ENCODE peak calls at places on chromosomes 4 and X, in six cellular contexts. H is H1, O is GM12878, A is SK-N-SH, P is GM12891, X is HepG2. B is an unnamed sample.

GRCh38 chrX:71604796-71605568 is 13.3 kb downstream of the CXCR3 start:
- DNase-seq in H (no peak), X (no peak), P (no peak), O (no peak), A (no peak), B (no peak)

GRCh38 chr4:174681723-174682300 is 147.2 kb downstream of the GLRA3 start:
- DNase-seq in P (no peak), O (no peak), A (no peak), H (no peak), X (no peak), B (no peak)

GRCh38 chrX:39859991-39860861 is 237.5 kb downstream of the BCOR start:
- DNase-seq in A (peak), X (no peak), H (no peak), P (no peak), O (peak), B (peak)

GRCh38 chr4:4881432-4881831 is 22.0 kb downstream of the MSX1 start:
- DNase-seq in A (no peak), X (no peak), P (no peak), O (no peak), H (no peak), B (no peak)

GRCh38 chr4:109816082-109816442 is 500 bp downstream of the GAR1 start:
- DNase-seq in O (no peak), H (no peak), P (peak), A (no peak), X (no peak), B (no peak)

GRCh38 chrX:19094654-19095053 is 27.6 kb downstream of the ADGRG2 start:
- DNase-seq in P (no peak), A (no peak), O (no peak), H (no peak), X (no peak), B (no peak)

GRCh38 chrX:16946361-16946964 is at the start of gene REPS2:
- DNase-seq in A (peak), H (peak), P (peak), X (peak), O (no peak), B (peak)

GRCh38 chr4:18390655-18391369 is 369.3 kb upstream of the LCORL start:
- DNase-seq in X (no peak), A (no peak), H (no peak), P (no peak), O (no peak), B (no peak)

GRCh38 chr4:172692701-172693100 is 475.9 kb upstream of the GALNT7 start:
- DNase-seq in A (no peak), X (no peak), O (no peak), P (no peak), H (no peak), B (no peak)

GRCh38 chr4:52052475-52052780 is 1.3 kb downstream of the SPATA18 start:
- DNase-seq in H (no peak), X (peak), O (peak), P (peak), A (no peak), B (peak)

GRCh38 chr4:122728781-122729330 is 3.6 kb upstream of the BBS12 start:
- DNase-seq in O (no peak), A (no peak), X (no peak), H (no peak), P (no peak), B (no peak)

GRCh38 chrX:131262738-131263679 is 26.1 kb downstream of the IGSF1 start:
- DNase-seq in X (peak), P (no peak), O (no peak), A (no peak), H (peak), B (no peak)

GRCh38 chr4:151599876-151600275 is 160.9 kb downstream of the GATB start:
- DNase-seq in P (no peak), O (no peak), X (no peak), H (no peak), A (no peak), B (no peak)

GRCh38 chr4:99878604-99879003 is 15.6 kb downstream of the LAMTOR3 start:
- DNase-seq in A (no peak), P (no peak), O (no peak), H (no peak), X (no peak), B (no peak)

GRCh38 chrX:25012433-25012735 is 3.4 kb downstream of the ARX start:
- DNase-seq in X (no peak), O (no peak), H (no peak), P (no peak), A (peak), B (no peak)

GRCh38 chr4:168619266-168619631 is 122.4 kb downstream of the PALLD start:
- DNase-seq in X (no peak), O (no peak), A (no peak), H (no peak), P (no peak), B (no peak)

GRCh38 chr4:47483722-47484121 is 1.4 kb upstream of the ATP10D start:
- DNase-seq in A (no peak), O (no peak), H (no peak), P (no peak), X (no peak), B (no peak)

GRCh38 chr4:186298034-186298647 is 32.2 kb downstream of the F11 start:
- DNase-seq in X (no peak), A (peak), H (peak), O (no peak), P (no peak), B (no peak)

GRCh38 chrX:56978172-56978571 is 17.2 kb downstream of the SPIN3 start:
- DNase-seq in A (peak), X (peak), P (no peak), O (peak), H (no peak), B (peak)

GRCh38 chrX:19513383-19513782 is 1.9 kb downstream of the MAP3K15 start:
- DNase-seq in A (peak), H (no peak), P (no peak), O (no peak), X (peak), B (no peak)

GRCh38 chrX:148380614-148381561 is 119.5 kb upstream of the AFF2 start:
- DNase-seq in P (no peak), O (peak), H (no peak), A (no peak), X (no peak), B (no peak)

GRCh38 chr4:147822128-147822527 is 90.2 kb downstream of the ARHGAP10 start:
- DNase-seq in X (peak), H (no peak), A (no peak), P (no peak), O (no peak), B (no peak)

GRCh38 chr4:125681240-125681639 is 366.5 kb downstream of the FAT4 start:
- DNase-seq in O (no peak), A (no peak), X (no peak), H (no peak), P (no peak), B (no peak)

GRCh38 chr4:154574311-154574710 is 11.5 kb downstream of the FGB start:
- DNase-seq in X (no peak), P (no peak), A (no peak), H (no peak), O (no peak), B (no peak)

GRCh38 chr4:99356992-99357391 is 4.4 kb upstream of the ADH1C start:
- DNase-seq in A (no peak), O (no peak), P (no peak), X (no peak), H (no peak), B (no peak)

GRCh38 chrX:71466979-71467523 is 65.9 kb upstream of the OGT start:
- DNase-seq in O (no peak), P (no peak), A (no peak), H (no peak), X (no peak), B (no peak)

GRCh38 chr4:85149656-85150055 is 183.2 kb upstream of the WDFY3 start:
- DNase-seq in O (no peak), X (no peak), A (no peak), H (no peak), P (no peak), B (no peak)

GRCh38 chr4:100014616-100015015 is 64.5 kb upstream of the H2AZ1 start:
- DNase-seq in O (no peak), A (no peak), P (no peak), X (no peak), H (no peak), B (no peak)

GRCh38 chr4:87220094-87220831 is at the start of gene KLHL8:
- DNase-seq in X (peak), H (peak), O (peak), A (peak), P (peak), B (peak)

GRCh38 chr4:120001850-120002249 is 64.8 kb downstream of the MAD2L1 start:
- DNase-seq in H (no peak), P (no peak), A (no peak), O (no peak), X (no peak), B (no peak)

GRCh38 chrX:97096385-97096784 is 212.7 kb downstream of the RPA4 start:
- DNase-seq in H (no peak), O (no peak), P (no peak), A (no peak), X (no peak), B (no peak)

GRCh38 chr4:1723131-1723801 is 1.9 kb downstream of the TACC3 start:
- DNase-seq in P (no peak), A (no peak), O (no peak), H (no peak), X (no peak), B (no peak)

GRCh38 chrX:83819304-83819703 is 41.6 kb upstream of the CYLC1 start:
- DNase-seq in O (no peak), P (no peak), H (no peak), X (no peak), A (no peak), B (no peak)

GRCh38 chrX:149371984-149372383 is 133.1 kb downstream of the IDS start:
- DNase-seq in H (no peak), O (no peak), X (no peak), P (no peak), A (no peak), B (no peak)

GRCh38 chr4:152382057-152382785 is 153.7 kb downstream of the FBXW7 start:
- DNase-seq in A (no peak), P (no peak), X (no peak), H (no peak), O (no peak), B (no peak)

GRCh38 chr4:53916431-53916889 is 147.9 kb downstream of the CHIC2 start:
- DNase-seq in P (no peak), X (no peak), H (no peak), A (no peak), O (no peak), B (no peak)

GRCh38 chrX:8179653-8180052 is 8.6 kb upstream of the VCX2 start:
- DNase-seq in P (no peak), O (no peak), A (peak), H (no peak), X (no peak), B (no peak)

GRCh38 chr4:129428454-129428853 is 332.5 kb downstream of the C4orf33 start:
- DNase-seq in P (no peak), H (no peak), X (no peak), A (no peak), O (no peak), B (no peak)

DNA sequence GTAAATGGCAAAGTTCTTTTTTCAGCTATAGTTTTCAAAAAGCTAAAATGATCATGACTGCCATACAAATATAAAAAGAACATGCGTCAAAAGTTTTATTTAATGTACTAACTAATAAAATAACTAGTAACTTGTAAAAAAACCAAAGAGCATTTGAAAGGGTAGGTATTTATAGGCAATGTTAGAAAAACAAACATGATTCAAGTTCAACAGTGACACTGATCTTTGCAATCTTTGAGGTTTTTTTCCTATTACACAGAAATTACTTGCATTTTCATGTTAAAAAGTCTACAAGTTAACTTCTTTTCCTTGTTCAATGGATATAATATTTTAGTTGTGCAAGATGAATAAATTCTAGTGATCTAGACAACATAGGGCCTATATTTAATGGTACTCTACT is 72.3 kb upstream of the GRID2 start:
- DNase-seq in X (no peak), P (no peak), H (no peak), A (no peak), O (no peak), B (no peak)
- TF ChIP-seq TAF1 in X (no peak), P (no peak), H (no peak), A (no peak), O (no peak), B (no peak)

GRCh38 chrX:45852884-45853283 is 652.2 kb upstream of the DIPK2B start:
- DNase-seq in P (no peak), X (no peak), O (no peak), A (no peak), H (no peak), B (no peak)

GRCh38 chrX:45850197-45850774 is 649.6 kb upstream of the DIPK2B start:
- DNase-seq in O (no peak), A (no peak), H (no peak), X (no peak), P (no peak), B (no peak)

GRCh38 chrX:45849261-45849660 is 648.6 kb upstream of the DIPK2B start:
- DNase-seq in X (peak), A (peak), P (no peak), O (no peak), H (no peak), B (no peak)

GRCh38 chrX:45850775-45851433 is 650.2 kb upstream of the DIPK2B start:
- DNase-seq in H (peak), X (peak), A (peak), O (no peak), P (no peak), B (no peak)

GRCh38 chrX:45851434-45851991 is 650.8 kb upstream of the DIPK2B start:
- DNase-seq in O (no peak), P (no peak), H (peak), X (no peak), A (peak), B (no peak)
- TF ChIP-seq POLR2AphosphoS5 in O (no peak), P (no peak), H (no peak), X (no peak), A (no peak), B (no peak)

GRCh38 chr4:72280252-72280651 is 248.5 kb downstream of the NPFFR2 start:
- DNase-seq in H (no peak), O (no peak), P (no peak), X (no peak), A (no peak), B (no peak)

DNA sequence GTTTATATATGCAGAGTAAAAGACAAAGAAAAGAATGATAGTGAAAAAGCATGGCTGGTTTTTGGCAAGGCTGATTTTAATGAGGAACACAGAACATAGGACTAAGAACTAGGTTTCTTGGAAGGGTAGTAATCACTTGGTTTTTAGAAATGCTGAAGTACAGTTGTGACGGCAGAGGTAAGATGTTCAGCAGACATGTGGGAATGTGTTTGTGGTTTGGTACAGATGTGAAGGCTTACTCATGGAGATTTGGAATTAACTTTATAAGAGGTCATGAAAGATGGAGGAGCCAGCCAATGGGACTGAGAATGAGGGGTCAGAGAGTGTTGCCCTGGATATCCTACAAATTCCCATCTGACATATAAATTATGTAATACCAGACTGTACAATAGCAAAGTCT is 243.6 kb downstream of the NPFFR2 start:
- DNase-seq in A (no peak), O (no peak), X (no peak), P (no peak), H (no peak), B (no peak)
- TF ChIP-seq TAF1 in A (no peak), O (no peak), X (no peak), P (no peak), H (no peak), B (no peak)

GRCh38 chr4:26058537-26058936 is 144.5 kb downstream of the SMIM20 start:
- DNase-seq in O (peak), P (no peak), H (no peak), A (peak), X (no peak), B (no peak)
- TF ChIP-seq POLR2AphosphoS5 in O (no peak), P (no peak), H (no peak), A (no peak), X (no peak), B (no peak)

GRCh38 chrX:141375011-141375730 is 132.9 kb upstream of the SPANXC start:
- DNase-seq in P (no peak), X (no peak), A (no peak), O (no peak), H (no peak), B (no peak)
- TF ChIP-seq TAF1 in P (no peak), X (no peak), A (no peak), O (no peak), H (no peak), B (no peak)

GRCh38 chr4:89913623-89914022 is 19.0 kb downstream of the MMRN1 start:
- DNase-seq in H (no peak), P (no peak), A (no peak), X (no peak), O (no peak), B (no peak)

GRCh38 chr4:89914609-89915008 is 20.0 kb downstream of the MMRN1 start:
- DNase-seq in X (no peak), H (no peak), O (no peak), A (no peak), P (no peak), B (no peak)

GRCh38 chr4:89915937-89916336 is 21.3 kb downstream of the MMRN1 start:
- DNase-seq in X (no peak), H (no peak), A (no peak), P (no peak), O (no peak), B (no peak)

DNA sequence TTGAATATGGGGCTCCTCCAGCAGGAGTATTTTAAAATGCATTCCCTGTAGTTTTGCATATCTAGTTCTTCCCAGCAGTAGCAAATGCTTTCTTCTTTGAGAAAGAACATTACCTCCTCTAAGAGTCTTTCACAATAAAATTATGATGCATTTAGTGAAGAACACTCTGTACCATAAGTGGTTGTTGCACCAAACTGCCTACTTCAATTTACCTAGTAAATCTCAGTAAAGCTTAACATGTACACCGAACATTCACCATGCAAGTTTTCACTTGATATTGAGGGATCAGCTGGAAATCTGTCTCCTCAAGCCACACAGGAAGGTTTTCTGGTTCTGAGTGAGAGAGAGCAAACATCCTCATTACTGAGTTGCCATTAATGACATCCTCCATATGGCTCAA is 20.5 kb downstream of the MMRN1 start:
- DNase-seq in A (no peak), O (no peak), X (no peak), P (no peak), H (no peak), B (no peak)
- TF ChIP-seq POLR2AphosphoS5 in A (no peak), O (no peak), X (no peak), P (no peak), H (no peak), B (no peak)

DNA sequence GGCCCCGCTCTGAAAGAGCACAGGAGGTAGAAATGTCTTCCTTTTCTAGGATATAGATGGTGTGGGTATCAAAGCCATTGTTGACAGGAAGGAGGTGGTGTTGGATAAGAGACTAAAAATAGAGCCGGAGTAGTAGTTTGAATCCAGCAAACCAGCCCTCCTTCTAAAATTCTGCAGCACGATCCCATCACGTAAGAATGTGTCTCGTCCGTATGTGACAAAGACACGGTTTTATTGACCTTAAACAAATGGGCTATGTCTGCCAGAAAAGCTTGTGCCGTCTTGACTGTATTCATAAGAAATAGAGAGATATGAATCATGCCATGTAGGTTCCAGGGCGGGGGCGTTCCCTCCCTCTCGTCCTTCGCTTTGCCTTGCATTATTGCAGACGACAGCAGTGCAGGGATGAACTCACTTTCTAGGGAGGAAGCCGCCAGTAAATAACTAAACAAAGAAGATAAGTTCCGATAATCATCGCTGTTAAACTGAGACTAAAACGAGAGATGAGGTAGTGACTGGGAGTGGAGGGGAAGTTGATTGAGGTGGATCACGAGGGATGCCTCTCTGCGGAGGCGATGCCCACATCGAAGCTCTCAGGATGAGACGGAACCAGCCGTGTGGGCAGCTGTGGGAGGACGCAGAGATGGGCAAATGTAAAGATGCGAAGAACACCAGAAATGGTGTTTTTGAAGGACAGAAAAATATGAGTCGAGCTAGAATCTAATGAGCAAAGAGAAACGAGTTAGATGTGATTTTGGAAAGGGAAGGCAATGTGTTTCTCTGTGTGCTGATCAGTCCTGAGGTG is 3.4 kb downstream of the TENM3 start:
- DNase-seq in A (no peak), P (no peak), H (no peak), X (no peak), O (no peak), B (no peak)
- TF ChIP-seq TAF1 in A (no peak), P (no peak), H (no peak), X (no peak), O (no peak), B (no peak)

GRCh38 chr4:6655924-6656323 is 15.4 kb downstream of the MRFAP1 start:
- DNase-seq in P (no peak), A (no peak), H (no peak), O (no peak), X (no peak), B (no peak)
- TF ChIP-seq POLR2AphosphoS5 in P (no peak), A (no peak), H (no peak), O (no peak), X (no peak), B (no peak)